ENCODE peak calls at places on chromosomes 1 and 21, in five cellular contexts. A is HT1080; L is NCI-H1694; V is germinal center; P is activated CD4-positive, alpha-beta T cell treated with anti-CD3 and anti-CD28 coated beads, Interleukin-2, amount 50 U/mL, for 1 hour. B is an unnamed sample.

GRCh38 chr1:160637821-160638539 is 8.9 kb downstream of the SLAMF1 start:
- DNase-seq in A (peak), L (no peak), V (no peak), P (no peak), B (no peak)

GRCh38 chr21:20353351-20353750 is 644.9 kb upstream of the NCAM2 start:
- DNase-seq in A (no peak), L (no peak), V (no peak), P (no peak), B (no peak)

GRCh38 chr1:202179828-202180750 is 13.5 kb upstream of the LGR6 start:
- DNase-seq in A (no peak), L (no peak), V (no peak), P (no peak), B (no peak)

GRCh38 chr1:32886012-32886827 is at the start of gene HPCA:
- DNase-seq in A (peak), L (peak), V (peak), P (peak), B (no peak)

GRCh38 chr1:172400073-172400737 is 20.3 kb upstream of the C1orf105 start:
- DNase-seq in A (peak), L (no peak), V (no peak), P (no peak), B (no peak)

GRCh38 chr1:240337795-240338194 is 246.1 kb downstream of the FMN2 start:
- DNase-seq in A (peak), L (no peak), V (no peak), P (no peak), B (no peak)

GRCh38 chr1:161727343-161727924 is 6.1 kb downstream of the FCRLB start:
- DNase-seq in A (peak), L (no peak), V (peak), P (peak), B (no peak)

GRCh38 chr1:98323396-98323795 is 338.1 kb upstream of the SNX7 start:
- DNase-seq in A (peak), L (no peak), V (no peak), P (no peak), B (no peak)

B was measured in left lung.